ENCODE peak calls at places on chromosome 21, in eight cellular contexts. One of them, this sample, is unnamed.

GRCh38 chr21:45655071-45655470 is 11.5 kb downstream of the PCBP3 start:
- DNase-seq in activated CD4-positive, alpha-beta T cell treated with anti-CD3 and anti-CD28 coated beads, Interleukin-2, amount 50 U/mL, for 1 hour: no peak
- DNase-seq in LoVo: no peak
- DNase-seq in mucosa of gallbladder: no peak
- DNase-seq in smooth muscle cell of the brain vasculature: no peak
- DNase-seq in cardiac septum: no peak
- DNase-seq in amniotic epithelial cell: peak; percentile 81
- DNase-seq in stimulated activated CD8-positive, alpha-beta memory T cell treated with anti-CD3 and anti-CD28 coated beads, Interleukin-7, amount 100 ng/mL, for 1 hour: no peak
- DNase-seq in this sample: no peak

GRCh38 chr21:38988211-38989096 is 182.7 kb downstream of the ETS2 start:
- DNase-seq in activated CD4-positive, alpha-beta T cell treated with anti-CD3 and anti-CD28 coated beads, Interleukin-2, amount 50 U/mL, for 1 hour: no peak
- DNase-seq in LoVo: no peak
- DNase-seq in mucosa of gallbladder: no peak
- DNase-seq in smooth muscle cell of the brain vasculature: no peak
- DNase-seq in cardiac septum: peak; percentile 43
- DNase-seq in amniotic epithelial cell: no peak
- DNase-seq in stimulated activated CD8-positive, alpha-beta memory T cell treated with anti-CD3 and anti-CD28 coated beads, Interleukin-7, amount 100 ng/mL, for 1 hour: no peak
- DNase-seq in this sample: no peak

GRCh38 chr21:38787461-38788274 is 18.1 kb upstream of the ETS2 start:
- DNase-seq in activated CD4-positive, alpha-beta T cell treated with anti-CD3 and anti-CD28 coated beads, Interleukin-2, amount 50 U/mL, for 1 hour: no peak
- DNase-seq in LoVo: peak; percentile 94
- DNase-seq in mucosa of gallbladder: peak; percentile 86
- DNase-seq in smooth muscle cell of the brain vasculature: no peak
- DNase-seq in cardiac septum: no peak
- DNase-seq in amniotic epithelial cell: peak; percentile 53
- DNase-seq in stimulated activated CD8-positive, alpha-beta memory T cell treated with anti-CD3 and anti-CD28 coated beads, Interleukin-7, amount 100 ng/mL, for 1 hour: no peak
- DNase-seq in this sample: peak; percentile 62

GRCh38 chr21:25936776-25937175 is 202.0 kb downstream of the GABPA start:
- DNase-seq in activated CD4-positive, alpha-beta T cell treated with anti-CD3 and anti-CD28 coated beads, Interleukin-2, amount 50 U/mL, for 1 hour: no peak
- DNase-seq in LoVo: no peak
- DNase-seq in mucosa of gallbladder: no peak
- DNase-seq in smooth muscle cell of the brain vasculature: no peak
- DNase-seq in cardiac septum: no peak
- DNase-seq in amniotic epithelial cell: peak; percentile 61
- DNase-seq in stimulated activated CD8-positive, alpha-beta memory T cell treated with anti-CD3 and anti-CD28 coated beads, Interleukin-7, amount 100 ng/mL, for 1 hour: no peak
- DNase-seq in this sample: no peak

GRCh38 chr21:33943293-33943692 is 27.7 kb upstream of the ATP5PO start:
- DNase-seq in activated CD4-positive, alpha-beta T cell treated with anti-CD3 and anti-CD28 coated beads, Interleukin-2, amount 50 U/mL, for 1 hour: no peak
- DNase-seq in LoVo: no peak
- DNase-seq in mucosa of gallbladder: no peak
- DNase-seq in smooth muscle cell of the brain vasculature: no peak
- DNase-seq in cardiac septum: no peak
- DNase-seq in amniotic epithelial cell: no peak
- DNase-seq in stimulated activated CD8-positive, alpha-beta memory T cell treated with anti-CD3 and anti-CD28 coated beads, Interleukin-7, amount 100 ng/mL, for 1 hour: no peak
- DNase-seq in this sample: no peak

GRCh38 chr21:42407476-42407875 is 3.8 kb downstream of the UBASH3A start:
- DNase-seq in activated CD4-positive, alpha-beta T cell treated with anti-CD3 and anti-CD28 coated beads, Interleukin-2, amount 50 U/mL, for 1 hour: no peak
- DNase-seq in LoVo: no peak
- DNase-seq in mucosa of gallbladder: no peak
- DNase-seq in smooth muscle cell of the brain vasculature: no peak
- DNase-seq in cardiac septum: no peak
- DNase-seq in amniotic epithelial cell: no peak
- DNase-seq in stimulated activated CD8-positive, alpha-beta memory T cell treated with anti-CD3 and anti-CD28 coated beads, Interleukin-7, amount 100 ng/mL, for 1 hour: no peak
- DNase-seq in this sample: no peak

GRCh38 chr21:26842976-26843911 is 2.0 kb downstream of the ADAMTS1 start:
- DNase-seq in activated CD4-positive, alpha-beta T cell treated with anti-CD3 and anti-CD28 coated beads, Interleukin-2, amount 50 U/mL, for 1 hour: no peak
- DNase-seq in LoVo: peak; percentile 57
- DNase-seq in mucosa of gallbladder: peak; percentile 93
- DNase-seq in smooth muscle cell of the brain vasculature: peak; percentile 92
- DNase-seq in cardiac septum: peak; percentile 95
- DNase-seq in amniotic epithelial cell: peak; percentile 95
- DNase-seq in stimulated activated CD8-positive, alpha-beta memory T cell treated with anti-CD3 and anti-CD28 coated beads, Interleukin-7, amount 100 ng/mL, for 1 hour: no peak
- DNase-seq in this sample: peak; percentile 95

GRCh38 chr21:16194851-16195251 is 465.1 kb downstream of the USP25 start:
- DNase-seq in activated CD4-positive, alpha-beta T cell treated with anti-CD3 and anti-CD28 coated beads, Interleukin-2, amount 50 U/mL, for 1 hour: no peak
- DNase-seq in LoVo: no peak
- DNase-seq in mucosa of gallbladder: no peak
- DNase-seq in smooth muscle cell of the brain vasculature: no peak
- DNase-seq in cardiac septum: no peak
- DNase-seq in amniotic epithelial cell: peak; percentile 40
- DNase-seq in stimulated activated CD8-positive, alpha-beta memory T cell treated with anti-CD3 and anti-CD28 coated beads, Interleukin-7, amount 100 ng/mL, for 1 hour: no peak
- DNase-seq in this sample: no peak

GRCh38 chr21:40255665-40256064 is 388.4 kb downstream of the PCP4 start:
- DNase-seq in activated CD4-positive, alpha-beta T cell treated with anti-CD3 and anti-CD28 coated beads, Interleukin-2, amount 50 U/mL, for 1 hour: no peak
- DNase-seq in LoVo: no peak
- DNase-seq in mucosa of gallbladder: no peak
- DNase-seq in smooth muscle cell of the brain vasculature: no peak
- DNase-seq in cardiac septum: no peak
- DNase-seq in amniotic epithelial cell: no peak
- DNase-seq in stimulated activated CD8-positive, alpha-beta memory T cell treated with anti-CD3 and anti-CD28 coated beads, Interleukin-7, amount 100 ng/mL, for 1 hour: no peak
- DNase-seq in this sample: no peak

GRCh38 chr21:39484711-39485264 is 33.0 kb downstream of the SH3BGR start:
- DNase-seq in activated CD4-positive, alpha-beta T cell treated with anti-CD3 and anti-CD28 coated beads, Interleukin-2, amount 50 U/mL, for 1 hour: no peak
- DNase-seq in LoVo: no peak
- DNase-seq in mucosa of gallbladder: no peak
- DNase-seq in smooth muscle cell of the brain vasculature: no peak
- DNase-seq in cardiac septum: no peak
- DNase-seq in amniotic epithelial cell: no peak
- DNase-seq in stimulated activated CD8-positive, alpha-beta memory T cell treated with anti-CD3 and anti-CD28 coated beads, Interleukin-7, amount 100 ng/mL, for 1 hour: no peak
- DNase-seq in this sample: no peak

This sample was measured in BE2C.